ENCODE peak calls at places on chromosomes 6 and 20, in seven cellular contexts. A is SK-N-SH, U is A549, B is ascending aorta, K is OCI-LY7, N is right lobe of liver, W is fibroblast of lung. Q is an unnamed sample.

GRCh38 chr20:21147593-21147992 is 21.7 kb downstream of the KIZ start:
- DNase-seq in U (peak; percentile 6), A (no peak), B (no peak), W (no peak), N (no peak), K (no peak), Q (no peak)

GRCh38 chr20:62530643-62531032 is 54.8 kb upstream of the GATA5 start:
- DNase-seq in U (no peak), N (no peak), B (no peak), W (no peak), A (no peak), K (no peak), Q (no peak)

GRCh38 chr20:3614509-3614908 is 48.7 kb downstream of the GFRA4 start:
- DNase-seq in K (peak; percentile 29), W (peak; percentile 40), U (no peak), A (no peak), N (no peak), B (no peak), Q (no peak)

GRCh38 chr6:46014511-46015118 is 1.0 kb downstream of the CLIC5 start:
- DNase-seq in N (no peak), B (no peak), K (no peak), W (no peak), U (no peak), A (no peak), Q (no peak)

GRCh38 chr20:63699466-63700198 is 3.2 kb downstream of the TNFRSF6B start:
- DNase-seq in N (peak; percentile 38), K (no peak), W (no peak), B (peak; percentile 63), A (peak; percentile 42), U (no peak), Q (peak; percentile 24)

GRCh38 chr20:38222231-38222922 is 38.2 kb downstream of the KIAA1755 start:
- DNase-seq in K (peak; percentile 37), N (peak; percentile 78), B (peak; percentile 84), W (peak; percentile 51), A (peak; percentile 84), U (peak; percentile 67), Q (peak; percentile 85)

GRCh38 chr6:156557269-156557885 is 219.8 kb upstream of the ARID1B start:
- DNase-seq in B (no peak), K (no peak), A (no peak), U (peak; percentile 29), W (peak; percentile 47), N (no peak), Q (no peak)

GRCh38 chr6:9516207-9516606 is 898.7 kb downstream of the TFAP2A start:
- DNase-seq in W (peak; percentile 64), K (no peak), U (peak; percentile 75), B (no peak), N (no peak), A (no peak), Q (no peak)

GRCh38 chr6:159104163-159104885 is 59.5 kb upstream of the TAGAP start:
- DNase-seq in U (peak; percentile 30), N (peak; percentile 65), A (peak; percentile 86), K (peak; percentile 91), B (no peak), W (peak; percentile 60), Q (peak; percentile 77)

GRCh38 chr6:20875369-20875963 is 341.2 kb downstream of the CDKAL1 start:
- DNase-seq in A (peak; percentile 62), U (peak; percentile 40), K (no peak), N (no peak), W (peak; percentile 74), B (no peak), Q (no peak)

GRCh38 chr20:38250607-38251006 is 9.9 kb downstream of the KIAA1755 start:
- DNase-seq in B (peak; percentile 49), W (no peak), N (no peak), A (no peak), K (no peak), U (no peak), Q (no peak)

GRCh38 chr6:15876406-15876805 is 213.6 kb upstream of the DTNBP1 start:
- DNase-seq in N (no peak), U (peak; percentile 1), W (peak; percentile 45), A (no peak), K (no peak), B (no peak), Q (no peak)

GRCh38 chr6:40349092-40349491 is 238.1 kb downstream of the LRFN2 start:
- DNase-seq in A (no peak), N (no peak), W (no peak), B (peak; percentile 58), K (no peak), U (no peak), Q (no peak)

GRCh38 chr20:10369723-10370090 is 64.3 kb downstream of the MKKS start:
- DNase-seq in B (peak; percentile 78), N (peak; percentile 66), U (peak; percentile 95), K (no peak), W (peak; percentile 76), A (no peak), Q (no peak)

GRCh38 chr6:38137609-38138008 is 318.1 kb downstream of the ZFAND3 start:
- DNase-seq in B (no peak), N (no peak), U (no peak), K (no peak), W (no peak), A (no peak), Q (no peak)

GRCh38 chr6:45619994-45620471 is 242.3 kb upstream of the SUPT3H start:
- DNase-seq in B (no peak), K (peak; percentile 57), N (no peak), U (no peak), W (peak; percentile 55), A (no peak), Q (no peak)

GRCh38 chr6:292506-293184 is 358 bp downstream of the DUSP22 start:
- DNase-seq in B (peak; percentile 85), U (peak; percentile 57), W (peak; percentile 38), K (peak; percentile 85), N (peak; percentile 83), A (no peak), Q (peak; percentile 68)

GRCh38 chr6:92538296-92538695 is 881.1 kb downstream of the EPHA7 start:
- DNase-seq in A (no peak), B (no peak), W (no peak), N (no peak), K (no peak), U (no peak), Q (no peak)

GRCh38 chr6:108260126-108260808 is 573 bp downstream of the SNX3 start:
- DNase-seq in W (peak; percentile 54), U (peak; percentile 27), A (no peak), K (peak; percentile 65), N (no peak), B (peak; percentile 64), Q (peak; percentile 45)

GRCh38 chr6:14328163-14328562 is 210.6 kb downstream of the CD83 start:
- DNase-seq in B (no peak), K (no peak), N (no peak), A (no peak), W (no peak), U (no peak), Q (no peak)

GRCh38 chr20:19658137-19658536 is 99.9 kb upstream of the RIN2 start:
- DNase-seq in N (no peak), B (no peak), A (no peak), W (no peak), K (no peak), U (no peak), Q (no peak)

GRCh38 chr6:12605888-12606345 is 110.7 kb upstream of the PHACTR1 start:
- DNase-seq in N (peak; percentile 57), A (peak; percentile 57), W (peak; percentile 65), B (no peak), U (peak; percentile 83), K (peak; percentile 86), Q (peak; percentile 38)

GRCh38 chr20:32478576-32478975 is 106.6 kb downstream of the NOL4L start:
- DNase-seq in N (no peak), B (no peak), A (no peak), K (no peak), U (no peak), W (no peak), Q (no peak)

GRCh38 chr20:61297981-61298380 is 45.9 kb downstream of the CDH4 start:
- DNase-seq in N (no peak), B (no peak), A (no peak), W (peak; percentile 75), U (no peak), K (no peak), Q (no peak)

GRCh38 chr6:139883776-139884175 is 509.3 kb upstream of the CITED2 start:
- DNase-seq in B (no peak), A (no peak), K (no peak), U (no peak), W (no peak), N (no peak), Q (no peak)

GRCh38 chr6:108587258-108588059 is 26.7 kb downstream of the FOXO3 start:
- DNase-seq in B (no peak), A (no peak), N (no peak), U (peak; percentile 18), K (no peak), W (peak; percentile 82), Q (no peak)

GRCh38 chr20:62850333-62850974 is 11.2 kb downstream of the TCFL5 start:
- DNase-seq in N (no peak), W (no peak), U (no peak), K (no peak), A (no peak), B (no peak), Q (no peak)

GRCh38 chr6:152642578-152643375 is 5.6 kb upstream of the SYNE1 start:
- DNase-seq in K (peak; percentile 84), A (peak; percentile 61), U (peak; percentile 78), N (peak; percentile 60), W (peak; percentile 18), B (no peak), Q (peak; percentile 59)
- H3K4me1 ChIP-seq in K (peaks cover 6% of the 10 kb centered on the region), A (no peaks in the 10 kb centered on the region), U (no peaks in the 10 kb centered on the region), N (no peaks in the 10 kb centered on the region), W (no peaks in the 10 kb centered on the region), B (no peaks in the 10 kb centered on the region), Q (no peaks in the 10 kb centered on the region)

GRCh38 chr6:31143148-31143547 is 4.3 kb upstream of the PSORS1C2 start:
- DNase-seq in W (peak; percentile 66), A (no peak), U (no peak), N (no peak), K (no peak), B (peak; percentile 90), Q (no peak)
- H3K4me1 ChIP-seq in W (no peaks in the 10 kb centered on the region), A (peaks cover 11% of the 10 kb centered on the region), U (peaks cover 7% of the 10 kb centered on the region), N (no peaks in the 10 kb centered on the region), K (no peaks in the 10 kb centered on the region), B (peaks cover 4% of the 10 kb centered on the region), Q (no peaks in the 10 kb centered on the region)

DNA sequence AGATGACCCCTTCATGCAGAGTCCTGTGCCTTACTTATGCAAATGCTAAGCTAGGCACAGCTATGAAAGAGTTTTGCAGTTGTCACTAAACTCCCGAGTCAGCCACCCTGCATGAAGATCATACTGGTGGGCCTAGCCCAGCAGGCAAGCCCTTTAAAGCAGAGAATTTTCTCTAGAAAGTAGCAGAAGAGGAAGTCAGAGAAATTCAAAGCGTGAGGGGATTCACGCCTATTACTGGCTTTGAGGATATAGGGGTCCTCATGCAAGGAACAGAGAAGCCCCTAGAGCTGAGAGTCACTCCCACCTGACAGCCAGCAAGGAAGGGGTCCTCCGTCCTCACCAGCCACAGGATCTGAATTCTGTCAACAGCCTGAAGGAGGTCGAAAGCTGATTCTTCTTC is 54.6 kb downstream of the MYB start:
- DNase-seq in N (no peak), U (no peak), A (no peak), B (no peak), W (no peak), K (no peak), Q (no peak)
- H3K4me1 ChIP-seq in N (no peaks in the 10 kb centered on the region), U (no peaks in the 10 kb centered on the region), A (peaks cover 3% of the 10 kb centered on the region), B (no peaks in the 10 kb centered on the region), W (no peaks in the 10 kb centered on the region), K (peaks cover 5% of the 10 kb centered on the region), Q (no peaks in the 10 kb centered on the region)

DNA sequence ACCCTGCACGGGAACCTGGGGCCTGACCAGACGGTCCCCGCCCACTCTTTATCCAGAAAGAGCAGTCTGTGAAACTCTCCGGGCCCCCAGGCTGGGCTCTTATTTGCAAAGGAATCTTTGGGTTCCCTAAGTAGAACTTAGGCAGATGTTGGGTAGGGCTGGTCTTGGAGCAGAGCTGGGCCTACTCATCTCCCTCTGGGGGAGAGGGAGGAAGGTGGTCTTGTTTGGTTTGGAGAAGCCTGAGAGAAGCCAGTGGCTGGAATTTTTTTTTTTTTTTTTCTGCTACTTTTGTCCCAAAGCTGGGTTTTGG is 829 bp downstream of the PLCG1 start:
- DNase-seq in W (no peak), N (no peak), A (no peak), K (no peak), B (no peak), U (no peak), Q (no peak)
- H3K4me1 ChIP-seq in W (peaks cover 16% of the 10 kb centered on the region), N (no peaks in the 10 kb centered on the region), A (peaks cover 9% of the 10 kb centered on the region), K (peaks cover 71% of the 10 kb centered on the region), B (peaks cover 35% of the 10 kb centered on the region), U (peaks cover 7% of the 10 kb centered on the region), Q (peaks cover 4% of the 10 kb centered on the region)

Q was measured in HAP-1.